ENCODE peak calls at places on chromosomes 6 and 20, in nine cellular contexts. F, L, E, I, R, G, C, A and Y are unnamed samples.

GRCh38 chr20:17859002-17859615 is 109.5 kb downstream of the SNX5 start:
- DNase-seq in F (no peak), L (no peak), E (no peak), I (no peak), R (no peak), G (no peak), C (no peak), A (no peak), Y (no peak)

GRCh38 chr20:53276143-53276542 is 304.0 kb downstream of the TSHZ2 start:
- DNase-seq in F (no peak), L (no peak), E (no peak), I (no peak), R (no peak), G (no peak), C (no peak), A (no peak), Y (no peak)

GRCh38 chr6:227812-228338 is 64.4 kb upstream of the DUSP22 start:
- DNase-seq in F (no peak), L (no peak), E (no peak), I (no peak), R (no peak), G (no peak), C (no peak), A (no peak), Y (no peak)

GRCh38 chr6:97663252-97663651 is 380.2 kb upstream of the MMS22L start:
- DNase-seq in F (no peak), L (no peak), E (no peak), I (no peak), R (no peak), G (no peak), C (no peak), A (no peak), Y (no peak)

GRCh38 chr6:154257074-154257473 is 99.5 kb downstream of the IPCEF1 start:
- DNase-seq in F (no peak), L (no peak), E (peak), I (no peak), R (no peak), G (no peak), C (no peak), A (no peak), Y (no peak)

GRCh38 chr6:63649269-63649668 is 13.7 kb downstream of the PHF3 start:
- DNase-seq in F (no peak), L (no peak), E (peak), I (no peak), R (no peak), G (no peak), C (no peak), A (no peak), Y (no peak)

GRCh38 chr6:33620158-33620583 is 951 bp upstream of the ITPR3 start:
- DNase-seq in F (no peak), L (no peak), E (no peak), I (no peak), R (peak), G (no peak), C (no peak), A (no peak), Y (peak)

GRCh38 chr6:1538810-1539482 is 70.8 kb upstream of the FOXC1 start:
- DNase-seq in F (no peak), L (no peak), E (no peak), I (no peak), R (no peak), G (no peak), C (no peak), A (no peak), Y (no peak)

GRCh38 chr6:144160452-144160851 is 10.1 kb downstream of the STX11 start:
- DNase-seq in F (no peak), L (no peak), E (no peak), I (no peak), R (no peak), G (no peak), C (no peak), A (no peak), Y (no peak)

GRCh38 chr6:30795549-30796293 is 51.4 kb upstream of the IER3 start:
- DNase-seq in F (no peak), L (no peak), E (no peak), I (no peak), R (no peak), G (no peak), C (no peak), A (no peak), Y (peak)

GRCh38 chr6:170020041-170020583 is 268.7 kb downstream of the ERMARD start:
- DNase-seq in F (no peak), L (no peak), E (peak), I (no peak), R (no peak), G (no peak), C (no peak), A (peak), Y (no peak)

GRCh38 chr20:32538526-32538918 is 46.6 kb downstream of the NOL4L start:
- DNase-seq in F (no peak), L (no peak), E (no peak), I (no peak), R (peak), G (no peak), C (no peak), A (peak), Y (no peak)

GRCh38 chr20:577167-577791 is 32.8 kb downstream of the TCF15 start:
- DNase-seq in F (no peak), L (no peak), E (peak), I (no peak), R (peak), G (no peak), C (no peak), A (no peak), Y (peak)

GRCh38 chr6:71260205-71260604 is 28.4 kb upstream of the OGFRL1 start:
- DNase-seq in F (no peak), L (no peak), E (no peak), I (no peak), R (no peak), G (no peak), C (no peak), A (no peak), Y (no peak)

GRCh38 chr6:84448331-84448730 is 220.9 kb upstream of the CEP162 start:
- DNase-seq in F (no peak), L (no peak), E (no peak), I (no peak), R (no peak), G (no peak), C (no peak), A (no peak), Y (no peak)

GRCh38 chr6:136920858-136921520 is 1.1 kb upstream of the SLC35D3 start:
- DNase-seq in F (no peak), L (no peak), E (no peak), I (peak), R (peak), G (no peak), C (no peak), A (peak), Y (peak)

GRCh38 chr6:41371461-41371991 is 36.1 kb downstream of the NCR2 start:
- DNase-seq in F (no peak), L (no peak), E (peak), I (peak), R (peak), G (no peak), C (no peak), A (peak), Y (peak)

GRCh38 chr6:12022903-12023522 is 10.9 kb downstream of the HIVEP1 start:
- DNase-seq in F (no peak), L (no peak), E (no peak), I (no peak), R (no peak), G (no peak), C (no peak), A (no peak), Y (peak)

GRCh38 chr6:43628392-43629103 is 516 bp downstream of the GTPBP2 start:
- DNase-seq in F (no peak), L (peak), E (peak), I (peak), R (peak), G (no peak), C (no peak), A (peak), Y (peak)

GRCh38 chr6:67606905-67607828 is 1027.9 kb upstream of the ADGRB3 start:
- DNase-seq in F (no peak), L (no peak), E (no peak), I (no peak), R (no peak), G (no peak), C (no peak), A (no peak), Y (no peak)

GRCh38 chr6:3209114-3210023 is 18.1 kb downstream of the TUBB2B start:
- DNase-seq in F (peak), L (no peak), E (peak), I (no peak), R (peak), G (no peak), C (peak), A (no peak), Y (peak)

GRCh38 chr6:110285306-110286060 is 72.7 kb downstream of the METTL24 start:
- DNase-seq in F (no peak), L (no peak), E (no peak), I (no peak), R (no peak), G (no peak), C (no peak), A (no peak), Y (no peak)

GRCh38 chr6:33696538-33697518 is 14.7 kb downstream of the UQCC2 start:
- DNase-seq in F (no peak), L (no peak), E (peak), I (no peak), R (peak), G (no peak), C (no peak), A (peak), Y (peak)

GRCh38 chr20:5041433-5041832 is 40.1 kb upstream of the SLC23A2 start:
- DNase-seq in F (no peak), L (no peak), E (no peak), I (no peak), R (peak), G (no peak), C (no peak), A (no peak), Y (peak)

GRCh38 chr6:143621876-143622605 is 55.7 kb upstream of the PHACTR2 start:
- DNase-seq in F (no peak), L (no peak), E (peak), I (no peak), R (no peak), G (no peak), C (peak), A (no peak), Y (peak)

GRCh38 chr20:11221046-11221445 is 547.2 kb upstream of the JAG1 start:
- DNase-seq in F (no peak), L (no peak), E (no peak), I (no peak), R (no peak), G (no peak), C (no peak), A (no peak), Y (no peak)

GRCh38 chr20:46897471-46897870 is 2.8 kb downstream of the EYA2 start:
- DNase-seq in F (no peak), L (no peak), E (no peak), I (no peak), R (no peak), G (no peak), C (no peak), A (no peak), Y (no peak)

GRCh38 chr6:166989427-166990034 is 9.7 kb upstream of the CEP43 start:
- DNase-seq in F (peak), L (peak), E (peak), I (no peak), R (no peak), G (no peak), C (peak), A (no peak), Y (peak)

GRCh38 chr6:108176281-108177089 is 10.7 kb downstream of the NR2E1 start:
- DNase-seq in F (no peak), L (no peak), E (no peak), I (no peak), R (peak), G (no peak), C (no peak), A (no peak), Y (no peak)

GRCh38 chr6:73739097-73739496 is 43.1 kb downstream of the CD109 start:
- DNase-seq in F (no peak), L (no peak), E (peak), I (peak), R (peak), G (no peak), C (no peak), A (no peak), Y (peak)

GRCh38 chr6:13528777-13529343 is 41.5 kb upstream of the GFOD1 start:
- DNase-seq in F (no peak), L (no peak), E (peak), I (no peak), R (peak), G (no peak), C (no peak), A (no peak), Y (no peak)

GRCh38 chr6:45915776-45916348 is 99.8 kb downstream of the CLIC5 start:
- DNase-seq in F (no peak), L (no peak), E (no peak), I (no peak), R (no peak), G (no peak), C (no peak), A (no peak), Y (no peak)